ENCODE peak calls at places on chromosomes 13 and 19, in seven cellular contexts. F, X, H, L, M, D and E are unnamed samples.

GRCh38 chr19:43934055-43934984 is 762 bp downstream of the ZNF45 start:
- DNase-seq in L (peak; percentile 28), D (no peak), M (no peak), X (peak; percentile 34), F (no peak), H (peak; percentile 15), E (no peak)

GRCh38 chr19:12783849-12784393 is 7.4 kb upstream of the JUNB start:
- DNase-seq in X (peak; percentile 81), M (no peak), F (no peak), L (peak; percentile 87), H (no peak), D (no peak), E (no peak)

GRCh38 chr19:39318071-39318470 is 2.6 kb downstream of the LRFN1 start:
- DNase-seq in H (no peak), L (no peak), X (no peak), F (no peak), D (no peak), M (no peak), E (no peak)

GRCh38 chr19:2034729-2035589 is 16.1 kb downstream of the MKNK2 start:
- DNase-seq in F (no peak), D (peak; percentile 80), H (peak; percentile 90), L (peak; percentile 61), M (no peak), X (peak; percentile 29), E (no peak)

GRCh38 chr19:1343026-1343425 is 40.7 kb upstream of the NDUFS7 start:
- DNase-seq in D (no peak), L (no peak), H (no peak), X (no peak), F (no peak), M (no peak), E (no peak)

GRCh38 chr19:40751065-40751923 is at the start of gene SNRPA:
- DNase-seq in F (peak; percentile 96), H (peak; percentile 90), M (peak; percentile 94), X (peak; percentile 94), D (peak; percentile 97), L (peak; percentile 100), E (peak; percentile 99)

GRCh38 chr13:28401303-28402056 is 93.4 kb downstream of the FLT1 start:
- DNase-seq in F (no peak), L (no peak), H (no peak), D (no peak), M (no peak), X (no peak), E (peak; percentile 22)

GRCh38 chr13:84574851-84575250 is 692.6 kb upstream of the SLITRK1 start:
- DNase-seq in M (no peak), L (peak; percentile 0), F (no peak), X (peak; percentile 28), H (peak; percentile 2), D (no peak), E (peak; percentile 50)

GRCh38 chr13:98307744-98308524 is 130.9 kb upstream of the RNF113B start:
- DNase-seq in H (no peak), F (no peak), L (no peak), D (no peak), M (no peak), X (no peak), E (no peak)

GRCh38 chr13:113666951-113667701 is at the start of gene GRK1:
- DNase-seq in L (no peak), F (no peak), D (no peak), M (no peak), X (no peak), H (no peak), E (no peak)

GRCh38 chr13:24280722-24281121 is 28.7 kb upstream of the C1QTNF9 start:
- DNase-seq in L (no peak), H (no peak), F (no peak), D (no peak), X (no peak), M (no peak), E (no peak)

GRCh38 chr13:28582892-28583240 is 76.1 kb upstream of the POMP start:
- DNase-seq in D (no peak), X (no peak), M (no peak), L (no peak), H (no peak), F (no peak), E (no peak)

GRCh38 chr19:2487780-2488330 is 11.9 kb downstream of the GADD45B start:
- DNase-seq in X (no peak), D (no peak), M (no peak), F (no peak), L (no peak), H (no peak), E (no peak)

GRCh38 chr19:19661675-19662251 is 1.7 kb downstream of the ATP13A1 start:
- DNase-seq in F (no peak), D (peak; percentile 61), L (no peak), X (no peak), M (no peak), H (peak; percentile 60), E (no peak)

GRCh38 chr19:40208602-40209001 is 9.6 kb downstream of the TTC9B start:
- DNase-seq in F (no peak), M (no peak), X (no peak), L (no peak), H (no peak), D (no peak), E (no peak)

GRCh38 chr19:44817725-44818469 is 9.0 kb downstream of the BCAM start:
- DNase-seq in L (no peak), H (no peak), X (no peak), F (no peak), M (no peak), D (no peak), E (no peak)

GRCh38 chr13:76890036-76890435 is 3.8 kb upstream of the KCTD12 start:
- DNase-seq in F (no peak), M (no peak), X (peak; percentile 97), D (no peak), H (no peak), L (no peak), E (peak; percentile 9)

DNA sequence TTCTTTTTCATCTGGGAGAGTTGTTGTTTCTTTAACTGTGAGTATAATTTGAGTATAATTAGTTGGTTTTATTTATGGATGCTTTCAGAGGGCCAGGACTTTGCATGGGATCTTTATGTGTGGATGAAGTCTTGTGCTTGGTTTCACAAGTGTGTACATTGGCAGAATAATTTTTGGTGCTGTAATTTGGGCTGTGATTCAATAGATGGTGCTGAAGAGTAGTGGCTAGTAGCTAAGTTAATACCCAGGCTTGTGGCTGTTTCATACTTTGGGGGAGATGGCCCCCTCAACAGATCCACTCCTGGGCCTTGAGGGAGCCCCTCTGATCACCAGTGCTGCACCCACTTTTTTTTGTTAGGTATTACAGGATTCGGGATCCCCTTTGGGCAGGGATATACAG is 1142.4 kb downstream of the SLITRK1 start:
- DNase-seq in M (no peak), F (no peak), H (no peak), D (no peak), L (no peak), X (no peak), E (no peak)
- TF ChIP-seq CTCF in M (peak; percentile 40), F (no peak), H (no peak), D (no peak), L (no peak), X (no peak), E (peak; percentile 34)

DNA sequence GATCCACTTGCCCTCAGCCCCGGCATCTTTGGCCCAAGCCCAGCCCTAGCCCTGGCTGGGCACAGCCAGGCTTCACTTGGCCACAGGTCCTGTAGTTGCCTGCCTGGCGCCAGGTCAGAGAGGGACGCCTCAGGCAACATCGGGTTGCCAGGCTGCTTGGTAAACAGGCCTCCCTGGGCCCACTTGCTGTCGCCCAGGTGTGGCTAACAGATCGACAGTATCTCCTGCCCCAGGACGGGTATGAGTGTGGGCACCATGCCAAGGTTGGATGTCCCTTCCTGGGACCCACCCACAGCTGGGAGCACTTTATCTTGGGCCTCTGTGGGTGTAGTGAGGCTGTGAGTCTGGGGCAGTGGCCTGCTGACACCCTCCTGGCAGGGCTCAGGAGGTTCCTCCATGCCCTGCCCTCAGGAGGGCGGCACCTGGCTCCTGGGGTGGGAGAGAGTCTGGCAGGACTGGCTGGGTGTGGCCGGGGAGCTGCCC is 27.9 kb downstream of the CARM1 start:
- DNase-seq in X (peak; percentile 59), L (no peak), D (no peak), F (no peak), M (no peak), H (peak; percentile 83), E (no peak)
- H3K4me3 ChIP-seq in X (no peak overlapping the region), L (no peak overlapping the region), D (no peak overlapping the region), F (no peak overlapping the region), M (no peak overlapping the region), H (no peak overlapping the region), E (no peak overlapping the region)

GRCh38 chr19:14368011-14368513 is 13.2 kb upstream of the ADGRE5 start:
- DNase-seq in L (no peak), X (no peak), F (no peak), M (no peak), H (no peak), D (no peak), E (no peak)
- TF ChIP-seq CTCF in L (no peak), X (no peak), F (no peak), M (no peak), H (no peak), D (no peak), E (no peak)

GRCh38 chr13:95805921-95806320 is 129.0 kb downstream of the DNAJC3 start:
- DNase-seq in M (no peak), L (no peak), D (no peak), X (no peak), F (no peak), H (no peak), E (no peak)
- H3K4me3 ChIP-seq in M (no peak overlapping the region), L (no peak overlapping the region), D (no peak overlapping the region), X (no peak overlapping the region), F (no peak overlapping the region), H (no peak overlapping the region), E (no peak overlapping the region)

GRCh38 chr13:34076943-34077703 is 259.2 kb downstream of the RFC3 start:
- DNase-seq in F (no peak), M (no peak), H (peak; percentile 35), L (peak; percentile 36), X (peak; percentile 26), D (no peak), E (peak; percentile 53)

GRCh38 chr13:34070544-34071303 is 252.8 kb downstream of the RFC3 start:
- DNase-seq in D (no peak), H (no peak), L (no peak), M (no peak), X (no peak), F (no peak), E (no peak)

GRCh38 chr13:34078334-34078999 is 260.5 kb downstream of the RFC3 start:
- DNase-seq in F (no peak), D (no peak), H (no peak), M (no peak), L (no peak), X (no peak), E (no peak)

GRCh38 chr13:34076319-34076718 is 258.4 kb downstream of the RFC3 start:
- DNase-seq in D (no peak), M (no peak), X (no peak), L (no peak), F (no peak), H (no peak), E (peak; percentile 4)
- TF ChIP-seq CTCF in D (no peak), M (no peak), X (no peak), L (no peak), F (no peak), H (no peak), E (no peak)